ENCODE peak calls at places on chromosomes 7 and 10, in ten cellular contexts. G is HFF-Myc; C is heart right ventricle; X is activated CD8-positive, alpha-beta T cell treated with anti-CD3 and anti-CD28 coated beads for 36 hours; P is mammary epithelial cell; A is neural crest cell; E is A549; H is OCI-LY7; U is cardiac muscle cell; J is choroid plexus epithelial cell. S is an unnamed sample.

GRCh38 chr10:109114578-109114977 is 808.7 kb downstream of the XPNPEP1 start:
- DNase-seq in U (no peak), H (no peak), P (no peak), X (no peak), G (no peak), A (no peak), C (no peak), J (no peak), E (no peak), S (no peak)

GRCh38 chr7:28755255-28755654 is 202.9 kb downstream of the TRIL start:
- DNase-seq in X (no peak), A (no peak), G (no peak), U (no peak), C (no peak), P (peak), J (no peak), E (no peak), H (no peak), S (no peak)

GRCh38 chr7:3241686-3242258 is 59.3 kb upstream of the SDK1 start:
- DNase-seq in E (no peak), X (no peak), C (no peak), U (no peak), H (no peak), A (no peak), G (no peak), P (no peak), J (no peak), S (no peak)

GRCh38 chr7:47521816-47522561 is 59.9 kb downstream of the TNS3 start:
- DNase-seq in P (no peak), E (no peak), H (no peak), G (no peak), A (no peak), U (no peak), C (no peak), X (no peak), J (no peak), S (no peak)

GRCh38 chr10:129728246-129728820 is 235.7 kb downstream of the EBF3 start:
- DNase-seq in X (no peak), G (no peak), U (no peak), J (no peak), E (no peak), H (no peak), C (no peak), P (no peak), A (no peak), S (no peak)

GRCh38 chr10:93657757-93658156 is 44.6 kb downstream of the FRA10AC1 start:
- DNase-seq in G (no peak), H (no peak), E (no peak), X (no peak), J (no peak), A (no peak), P (no peak), C (no peak), U (no peak), S (no peak)

GRCh38 chr7:70131807-70132565 is 533.7 kb downstream of the AUTS2 start:
- DNase-seq in X (no peak), U (no peak), C (no peak), P (no peak), A (no peak), J (no peak), G (no peak), H (peak), E (no peak), S (no peak)

GRCh38 chr7:19972872-19973271 is 199.5 kb upstream of the TMEM196 start:
- DNase-seq in U (no peak), C (no peak), E (no peak), P (no peak), G (no peak), A (no peak), J (no peak), H (peak), X (no peak), S (no peak)

DNA sequence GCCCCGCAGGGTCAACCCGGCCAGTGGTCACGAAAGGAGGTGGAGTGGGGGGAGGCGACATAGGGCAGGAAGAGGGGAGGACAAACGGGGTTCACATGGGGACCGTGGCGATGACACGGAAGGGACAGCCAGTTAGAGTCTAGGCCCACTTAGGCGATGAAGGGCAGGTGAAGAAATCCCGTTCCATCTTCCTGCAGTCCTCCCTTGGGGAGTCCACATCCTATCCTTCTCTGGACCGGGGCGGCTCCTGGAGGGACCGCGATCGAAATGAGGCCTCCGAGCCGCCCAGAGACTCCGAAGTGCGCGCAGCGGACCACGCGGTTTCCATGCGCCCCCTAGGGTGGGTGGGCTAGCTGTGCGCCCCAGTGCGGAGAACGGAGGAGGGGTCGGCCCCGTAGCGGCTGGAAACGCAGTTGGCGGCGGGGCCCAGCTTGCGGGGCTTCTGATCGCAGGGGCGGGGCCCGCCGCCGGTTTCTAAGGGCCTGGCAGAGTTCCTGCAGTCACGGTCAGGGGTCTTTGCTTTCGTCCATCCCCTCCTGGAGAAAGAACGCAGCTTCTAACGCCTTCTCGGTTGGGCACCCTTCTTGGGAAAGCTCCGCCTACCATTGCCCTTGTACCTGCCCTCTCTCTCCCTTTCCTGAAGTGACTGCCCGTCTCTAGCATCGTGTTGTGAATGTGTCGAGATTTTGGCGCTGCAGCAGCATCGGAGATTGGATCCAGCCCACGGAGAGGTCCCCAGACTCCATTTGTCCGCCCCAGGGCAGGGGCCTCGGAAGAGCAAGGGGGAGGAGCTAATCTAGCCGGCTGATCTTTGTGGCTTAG is 17.9 kb upstream of the TMEM225B start:
- DNase-seq in A (peak), P (no peak), U (peak), G (no peak), X (peak), C (peak), H (no peak), J (peak), E (no peak), S (peak)
- TF ChIP-seq CTCF in A (peak), P (peak), U (peak), G (peak), X (peak), C (peak), H (peak), J (peak), E (peak), S (peak)

DNA sequence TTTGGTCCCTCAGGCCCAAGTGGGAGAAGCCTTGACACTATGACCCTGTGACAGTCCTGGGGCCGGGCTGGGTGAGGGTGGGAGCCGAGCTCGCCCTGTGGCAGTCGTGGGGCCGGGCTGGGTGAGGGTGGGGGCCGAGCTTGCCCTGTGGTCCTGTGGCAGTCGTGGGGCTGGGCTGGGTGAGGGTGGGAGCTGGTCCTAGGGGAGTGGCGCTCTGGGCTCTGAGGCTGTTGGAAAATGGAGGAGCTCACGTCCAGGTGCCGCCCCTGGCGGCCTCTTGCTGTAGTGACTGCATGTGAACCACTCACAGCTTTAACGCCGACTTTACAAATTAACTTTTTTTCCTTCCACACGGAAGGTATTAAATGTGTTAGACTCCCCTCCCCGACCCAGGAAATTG is 312.6 kb downstream of the WDR37 start:
- DNase-seq in C (no peak), G (no peak), P (no peak), X (peak), H (peak), E (peak), J (peak), A (peak), U (peak), S (peak)
- TF ChIP-seq CTCF in C (peak), G (peak), P (peak), X (peak), H (peak), E (peak), J (peak), A (peak), U (peak), S (peak)

DNA sequence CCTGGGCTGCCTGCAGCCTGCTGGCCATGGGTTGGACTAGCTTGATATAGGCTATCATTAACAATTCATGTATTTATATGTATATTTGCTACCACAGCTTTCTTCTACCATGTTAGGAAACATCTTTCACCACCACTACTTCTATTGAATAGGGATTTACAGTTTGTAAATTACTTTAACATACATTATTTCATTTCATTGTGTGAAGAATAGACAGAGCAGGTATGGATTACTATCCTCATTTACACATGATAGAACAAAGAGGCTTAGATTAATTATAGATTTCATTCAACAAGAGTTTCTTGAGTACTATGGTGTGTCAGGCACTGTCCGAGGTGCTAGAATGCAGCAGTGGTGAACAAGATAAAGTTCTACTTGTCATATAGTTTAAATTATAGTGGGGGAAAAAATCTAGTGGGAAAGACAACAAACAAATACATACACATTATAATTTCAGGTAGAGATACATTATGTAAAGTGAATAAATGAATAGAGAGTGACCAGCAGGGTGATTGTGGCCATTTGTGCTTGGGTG is 20.6 kb downstream of the VTI1A start:
- DNase-seq in P (no peak), E (no peak), H (no peak), U (no peak), X (no peak), C (no peak), J (peak), G (no peak), A (no peak), S (no peak)
- TF ChIP-seq CTCF in P (no peak), E (no peak), H (no peak), U (no peak), X (no peak), C (no peak), J (no peak), G (no peak), A (no peak), S (no peak)

DNA sequence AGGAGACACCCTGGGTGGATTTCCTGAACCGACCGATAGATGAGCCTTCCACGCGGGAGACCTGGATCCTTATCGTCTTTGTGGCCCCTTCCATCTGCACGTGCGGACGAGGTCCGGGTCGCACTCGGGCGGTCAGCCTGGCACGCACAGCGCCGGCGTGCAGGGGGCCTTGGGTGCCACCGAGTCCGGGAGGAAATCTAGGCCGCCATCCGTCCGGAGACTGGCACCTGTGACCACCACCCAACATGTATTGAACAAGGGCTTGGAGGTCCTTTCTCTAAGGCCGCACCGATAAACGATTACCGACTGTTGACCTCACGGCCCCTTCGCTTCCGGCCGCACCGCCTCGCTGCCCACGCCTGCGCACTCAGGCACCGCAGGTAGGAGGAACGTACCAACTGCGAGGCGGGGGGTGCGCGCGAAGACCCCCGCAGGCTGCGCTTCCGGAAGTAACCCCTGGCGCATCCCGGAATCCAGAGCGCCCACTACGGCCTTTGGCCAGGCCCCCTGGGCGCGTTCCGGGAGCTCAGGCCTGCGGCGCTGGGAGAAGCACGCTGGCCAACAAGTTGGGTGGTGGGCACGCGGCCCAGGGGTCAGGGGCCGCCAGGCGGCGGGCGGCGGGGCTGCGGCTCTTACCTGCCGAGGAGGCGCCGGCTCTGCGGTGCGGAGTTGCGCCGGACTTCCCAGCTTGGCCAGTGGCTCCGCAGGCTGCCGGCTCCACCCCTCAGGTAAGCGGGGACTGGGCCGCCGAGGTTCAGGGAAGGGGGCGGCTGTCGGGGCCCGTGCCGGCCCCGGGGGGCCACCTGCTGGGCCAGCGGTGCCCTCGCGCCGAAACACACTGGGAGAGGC is at the start of the genes ACTR3C and LRRC61:
- DNase-seq in J (peak), X (peak), U (peak), E (no peak), A (peak), H (no peak), P (peak), G (no peak), C (no peak), S (peak)
- TF ChIP-seq CTCF in J (no peak), X (peak), U (peak), E (no peak), A (peak), H (no peak), P (peak), G (no peak), C (no peak), S (peak)

DNA sequence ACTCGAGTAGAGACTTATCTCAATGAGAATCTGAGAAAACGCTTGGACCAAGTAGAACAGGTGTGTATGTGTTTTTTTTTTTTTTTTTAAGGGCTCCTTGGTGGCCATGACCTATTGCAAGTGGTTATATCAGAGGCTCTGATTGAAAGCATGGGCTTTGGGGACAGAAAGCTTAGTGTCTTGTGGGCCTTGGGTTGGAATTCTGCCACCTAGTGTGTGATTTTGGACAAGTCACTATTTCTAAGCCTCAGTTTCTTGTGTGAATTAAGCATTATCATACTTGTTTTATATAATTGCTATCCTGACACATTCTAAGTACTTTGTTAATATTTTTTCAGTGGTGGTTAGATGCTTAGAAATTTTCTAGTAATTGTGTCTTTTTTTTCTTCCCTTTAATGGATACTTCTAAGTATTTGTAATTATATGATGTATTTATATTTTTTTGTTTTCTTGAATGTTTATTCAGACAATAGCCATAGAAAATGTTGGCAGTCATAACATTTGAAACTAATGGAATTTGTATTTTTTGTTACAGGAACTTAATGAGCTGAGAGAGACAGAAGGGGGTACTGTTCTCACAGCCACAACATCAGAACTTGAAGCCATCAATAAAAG is 33.1 kb downstream of the SMC3 start:
- DNase-seq in E (peak), U (peak), X (peak), H (peak), P (peak), C (no peak), J (peak), A (peak), G (peak), S (peak)
- TF ChIP-seq CTCF in E (peak), U (peak), X (peak), H (peak), P (peak), C (peak), J (peak), A (peak), G (peak), S (peak)

GRCh38 chr7:1058821-1059199 is 14.5 kb downstream of the GPR146 start:
- DNase-seq in H (peak), A (no peak), C (no peak), E (no peak), U (no peak), G (no peak), X (peak), P (no peak), J (peak), S (no peak)
- TF ChIP-seq CTCF in H (peak), A (no peak), C (no peak), E (no peak), U (no peak), G (no peak), X (no peak), P (no peak), J (no peak), S (no peak)

S was measured in GM20000.